ENCODE peak calls at places on chromosome 21, in seven cellular contexts. P, G, U, M, N, J and K are unnamed samples.

GRCh38 chr21:20519076-20519475 is 479.1 kb upstream of the NCAM2 start:
- DNase-seq in P (no peak), G (no peak), U (no peak), M (no peak), N (no peak), J (no peak), K (no peak)

GRCh38 chr21:18387994-18388393 is 15.6 kb downstream of the TMPRSS15 start:
- DNase-seq in P (no peak), G (no peak), U (peak; percentile 19), M (no peak), N (no peak), J (no peak), K (no peak)

GRCh38 chr21:18298228-18298627 is 53.6 kb downstream of the CHODL start:
- DNase-seq in P (no peak), G (no peak), U (peak; percentile 52), M (no peak), N (peak; percentile 37), J (peak; percentile 40), K (no peak)

GRCh38 chr21:39737376-39738000 is 7.5 kb upstream of the IGSF5 start:
- DNase-seq in P (no peak), G (no peak), U (no peak), M (no peak), N (no peak), J (no peak), K (no peak)

GRCh38 chr21:41472769-41473548 is 35.0 kb downstream of the TMPRSS2 start:
- DNase-seq in P (no peak), G (no peak), U (no peak), M (no peak), N (no peak), J (no peak), K (peak; percentile 57)

GRCh38 chr21:28674807-28675206 is 317.9 kb downstream of the LTN1 start:
- DNase-seq in P (no peak), G (no peak), U (no peak), M (no peak), N (no peak), J (no peak), K (no peak)

GRCh38 chr21:16534408-16535099 is 804.8 kb downstream of the USP25 start:
- DNase-seq in P (peak; percentile 70), G (peak; percentile 87), U (no peak), M (peak; percentile 29), N (no peak), J (no peak), K (no peak)

GRCh38 chr21:42038826-42039425 is 28.8 kb upstream of the ZBTB21 start:
- DNase-seq in P (no peak), G (no peak), U (no peak), M (no peak), N (no peak), J (no peak), K (no peak)

GRCh38 chr21:23543334-23543733 is 2063.9 kb downstream of the MRPL39 start:
- DNase-seq in P (no peak), G (no peak), U (no peak), M (no peak), N (no peak), J (no peak), K (no peak)

GRCh38 chr21:21290751-21291150 is 292.5 kb downstream of the NCAM2 start:
- DNase-seq in P (no peak), G (no peak), U (no peak), M (no peak), N (no peak), J (no peak), K (no peak)

GRCh38 chr21:37322084-37322483 is 44.5 kb upstream of the DYRK1A start:
- DNase-seq in P (no peak), G (no peak), U (no peak), M (no peak), N (no peak), J (no peak), K (no peak)

GRCh38 chr21:17611414-17612022 is 1.2 kb downstream of the BTG3 start:
- DNase-seq in P (peak; percentile 79), G (peak; percentile 88), U (peak; percentile 80), M (peak; percentile 86), N (peak; percentile 70), J (peak; percentile 79), K (peak; percentile 87)

GRCh38 chr21:38477241-38477640 is 21.0 kb downstream of the ERG start:
- DNase-seq in P (no peak), G (no peak), U (no peak), M (no peak), N (no peak), J (no peak), K (no peak)

GRCh38 chr21:39518055-39518844 is 66.5 kb downstream of the SH3BGR start:
- DNase-seq in P (peak; percentile 65), G (no peak), U (peak; percentile 96), M (peak; percentile 44), N (peak; percentile 84), J (peak; percentile 91), K (no peak)

GRCh38 chr21:26471116-26471505 is 102.0 kb downstream of the CYYR1 start:
- DNase-seq in P (no peak), G (no peak), U (no peak), M (no peak), N (no peak), J (no peak), K (no peak)

GRCh38 chr21:32812035-32812434 is 40.5 kb upstream of the PAXBP1 start:
- DNase-seq in P (no peak), G (no peak), U (no peak), M (no peak), N (no peak), J (no peak), K (no peak)

GRCh38 chr21:38188037-38188436 is 68.8 kb upstream of the KCNJ15 start:
- DNase-seq in P (no peak), G (no peak), U (no peak), M (no peak), N (no peak), J (no peak), K (no peak)

GRCh38 chr21:42632336-42632751 is 21.1 kb upstream of the PDE9A start:
- DNase-seq in P (no peak), G (peak; percentile 48), U (peak; percentile 44), M (no peak), N (no peak), J (no peak), K (peak; percentile 60)

GRCh38 chr21:41562101-41563000 is 54.4 kb upstream of the TMPRSS2 start:
- DNase-seq in P (no peak), G (no peak), U (no peak), M (peak; percentile 81), N (no peak), J (no peak), K (peak; percentile 79)

GRCh38 chr21:38993561-38993960 is 187.8 kb downstream of the ETS2 start:
- DNase-seq in P (peak; percentile 32), G (peak; percentile 82), U (no peak), M (peak; percentile 59), N (no peak), J (no peak), K (no peak)

GRCh38 chr21:42562258-42562657 is 48.6 kb downstream of the SLC37A1 start:
- DNase-seq in P (no peak), G (no peak), U (no peak), M (no peak), N (no peak), J (no peak), K (peak; percentile 13)

GRCh38 chr21:26962516-26963305 is 4.2 kb downstream of the ADAMTS5 start:
- DNase-seq in P (no peak), G (no peak), U (no peak), M (no peak), N (no peak), J (no peak), K (no peak)

GRCh38 chr21:42542196-42542595 is 28.5 kb downstream of the SLC37A1 start:
- DNase-seq in P (no peak), G (no peak), U (no peak), M (no peak), N (no peak), J (no peak), K (peak; percentile 49)

GRCh38 chr21:42341776-42342542 is 8.8 kb downstream of the TFF2 start:
- DNase-seq in P (no peak), G (no peak), U (no peak), M (no peak), N (no peak), J (no peak), K (no peak)

GRCh38 chr21:29077651-29078090 is 4.2 kb upstream of the CCT8 start:
- DNase-seq in P (peak; percentile 65), G (no peak), U (peak; percentile 54), M (no peak), N (no peak), J (no peak), K (no peak)

DNA sequence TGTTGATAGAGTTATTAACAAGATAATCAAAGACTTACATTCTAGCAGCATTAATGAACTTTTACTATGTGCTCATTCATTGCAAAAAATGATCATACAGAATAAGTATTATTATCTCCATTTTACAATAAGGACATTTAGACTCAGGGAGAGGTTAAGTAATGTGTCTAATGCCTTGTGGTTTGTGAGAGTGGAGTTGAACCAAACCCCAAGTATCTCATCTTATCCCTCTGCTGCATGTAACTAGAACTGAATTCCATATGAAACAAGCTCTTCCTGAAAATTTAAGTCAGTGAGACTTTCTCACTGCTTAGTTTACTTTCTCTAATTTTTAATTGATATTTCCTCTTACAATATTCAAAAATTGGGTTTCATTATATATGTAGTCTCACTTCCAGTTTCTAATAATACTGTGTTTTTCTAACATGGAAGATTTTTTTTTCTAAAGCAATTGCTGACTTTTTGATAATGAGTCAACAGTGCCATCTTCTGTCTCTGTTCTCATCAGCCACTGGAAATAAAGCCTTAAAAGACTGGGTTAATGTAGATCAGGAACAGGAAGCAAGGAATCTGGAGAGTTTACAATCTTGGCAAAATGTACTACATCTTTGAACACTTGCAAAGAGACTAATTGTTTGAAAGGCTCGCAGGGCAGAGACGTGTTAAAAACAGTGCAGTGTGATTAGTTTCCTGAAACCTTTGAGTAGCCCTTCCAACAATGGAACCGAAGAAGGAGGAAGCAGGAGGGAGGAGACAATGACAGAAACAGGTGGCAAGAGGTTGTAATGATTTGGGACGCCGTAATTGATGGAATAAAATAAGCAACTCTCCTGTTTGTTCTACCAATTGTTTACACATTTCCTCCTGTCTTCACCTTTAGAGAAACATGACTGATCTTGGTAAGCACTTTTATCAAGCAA is 567.6 kb downstream of the MRPL39 start:
- DNase-seq in P (no peak), G (no peak), U (peak; percentile 34), M (no peak), N (no peak), J (peak; percentile 5), K (no peak)
- H3K4me1 ChIP-seq in P (no peaks in the 10 kb centered on the region), G (no peaks in the 10 kb centered on the region), U (no peaks in the 10 kb centered on the region), M (no peaks in the 10 kb centered on the region), N (peaks cover 2% of the 10 kb centered on the region), J (no peaks in the 10 kb centered on the region), K (no peaks in the 10 kb centered on the region)

GRCh38 chr21:44816761-44817505 is 929 bp downstream of the SUMO3 start:
- DNase-seq in P (no peak), G (no peak), U (no peak), M (no peak), N (no peak), J (no peak), K (no peak)
- TF ChIP-seq CTCF in P (no peak), G (no peak), U (no peak), M (no peak), N (no peak), J (no peak), K (no peak)

GRCh38 chr21:31566061-31566460 is 93.4 kb upstream of the SOD1 start:
- DNase-seq in P (no peak), G (no peak), U (no peak), M (no peak), N (no peak), J (no peak), K (no peak)
- H3K27ac ChIP-seq in P (no peak overlapping the region), G (no peak overlapping the region), U (no peak overlapping the region), M (no peak overlapping the region), N (no peak overlapping the region), J (no peak overlapping the region), K (no peak overlapping the region)

GRCh38 chr21:44911066-44911383 is 9.7 kb downstream of the ITGB2 start:
- DNase-seq in P (no peak), G (no peak), U (no peak), M (no peak), N (no peak), J (no peak), K (no peak)
- H3K4me1 ChIP-seq in P (peaks cover 35% of the 10 kb centered on the region), G (peaks cover 24% of the 10 kb centered on the region), U (no peaks in the 10 kb centered on the region), M (peaks cover 34% of the 10 kb centered on the region), N (no peaks in the 10 kb centered on the region), J (peaks cover 13% of the 10 kb centered on the region), K (peaks cover 59% of the 10 kb centered on the region)